ENCODE peak calls at places on chromosomes 6 and 20, in six cellular contexts. Y is adipocyte; Q is stimulated activated naive CD4-positive, alpha-beta T cell; P is transverse colon; J is BE2C; S is activated naive CD8-positive, alpha-beta T cell treated with anti-CD3 and anti-CD28 coated beads, Interleukin-2, amount 50 U/mL, for 24 hours. U is an unnamed sample.
A peak's percentile ranks its signal among the peaks of the same experiment; 100 is the strongest.

GRCh38 chr20:62117658-62118057 is 4.6 kb upstream of the LSM14B start:
- DNase-seq in J (no peak), Y (no peak), S (peak; percentile 58), P (peak; percentile 48), Q (peak; percentile 66), U (peak; percentile 49)

GRCh38 chr20:63054695-63055240 is 48.0 kb upstream of the BHLHE23 start:
- DNase-seq in S (no peak), Q (no peak), J (no peak), Y (no peak), P (no peak), U (no peak)

GRCh38 chr20:11876555-11876954 is 41.1 kb upstream of the BTBD3 start:
- DNase-seq in Y (no peak), J (no peak), Q (no peak), S (no peak), P (no peak), U (no peak)

GRCh38 chr6:104705095-104705707 is 154.5 kb downstream of the HACE1 start:
- DNase-seq in Y (no peak), P (peak; percentile 14), Q (peak; percentile 5), J (no peak), S (peak; percentile 16), U (no peak)

GRCh38 chr6:107701231-107701630 is 122.9 kb downstream of the SCML4 start:
- DNase-seq in Q (no peak), J (no peak), Y (no peak), P (no peak), S (no peak), U (no peak)

GRCh38 chr20:40525356-40525755 is 163.7 kb downstream of the MAFB start:
- DNase-seq in J (no peak), S (no peak), Y (no peak), Q (no peak), P (no peak), U (no peak)

GRCh38 chr6:13272131-13273046 is 55.9 kb downstream of the TBC1D7 start:
- DNase-seq in P (peak; percentile 69), Y (no peak), S (no peak), J (no peak), Q (no peak), U (peak; percentile 40)

GRCh38 chr6:80003841-80004198 is 629 bp upstream of the TTK start:
- DNase-seq in Y (no peak), P (peak; percentile 24), J (peak; percentile 9), S (peak; percentile 22), Q (peak; percentile 43), U (no peak)

GRCh38 chr6:28140616-28141015 is 1.1 kb upstream of the ZKSCAN8 start:
- DNase-seq in J (no peak), P (no peak), Q (no peak), Y (no peak), S (no peak), U (no peak)

GRCh38 chr20:51284871-51285270 is 257.6 kb downstream of the NFATC2 start:
- DNase-seq in P (no peak), Q (no peak), J (no peak), Y (no peak), S (no peak), U (no peak)

GRCh38 chr6:36977470-36977941 is 8.5 kb downstream of the MTCH1 start:
- DNase-seq in Q (no peak), J (peak; percentile 58), P (no peak), Y (no peak), S (no peak), U (no peak)

GRCh38 chr6:169251371-169251802 is 2.3 kb downstream of the THBS2 start:
- DNase-seq in Q (no peak), P (no peak), S (no peak), J (no peak), Y (no peak), U (peak; percentile 10)

GRCh38 chr20:675453-676314 is at the start of gene SCRT2:
- DNase-seq in P (peak; percentile 79), S (peak; percentile 68), Q (peak; percentile 48), J (peak; percentile 26), Y (peak; percentile 94), U (peak; percentile 87)

GRCh38 chr20:41475507-41475906 is 108.9 kb upstream of the EMILIN3 start:
- DNase-seq in Q (no peak), S (no peak), P (no peak), J (no peak), Y (peak; percentile 61), U (no peak)

GRCh38 chr6:162198072-162198471 is 529.5 kb downstream of the PRKN start:
- DNase-seq in P (no peak), J (no peak), Y (no peak), Q (no peak), S (no peak), U (no peak)

GRCh38 chr6:150690681-150691080 is 91.0 kb downstream of the PLEKHG1 start:
- DNase-seq in S (no peak), P (no peak), J (no peak), Y (no peak), Q (no peak), U (no peak)

GRCh38 chr6:160101262-160102205 is 20.1 kb upstream of the SLC22A1 start:
- DNase-seq in J (no peak), Q (no peak), S (no peak), Y (no peak), P (no peak), U (no peak)

GRCh38 chr6:33623895-33624381 is 2.8 kb downstream of the ITPR3 start:
- DNase-seq in Q (no peak), P (peak; percentile 62), Y (no peak), J (no peak), S (no peak), U (peak; percentile 49)

GRCh38 chr6:132728616-132729015 is 14.8 kb upstream of the VNN1 start:
- DNase-seq in Y (no peak), Q (no peak), J (no peak), S (no peak), P (no peak), U (no peak)

GRCh38 chr20:611843-612185 is 1.7 kb upstream of the TCF15 start:
- DNase-seq in S (no peak), J (no peak), Y (no peak), Q (no peak), P (no peak), U (no peak)

GRCh38 chr20:44532248-44532980 is 10.5 kb upstream of the SERINC3 start:
- DNase-seq in J (no peak), Q (no peak), S (no peak), P (no peak), Y (peak; percentile 27), U (no peak)

GRCh38 chr6:27872634-27873028 is 39.6 kb downstream of the OR2B2 start:
- DNase-seq in Q (no peak), J (no peak), P (no peak), S (no peak), Y (no peak), U (no peak)

GRCh38 chr20:52379723-52380336 is 188.3 kb upstream of the ZFP64 start:
- DNase-seq in P (peak; percentile 26), S (peak; percentile 37), Y (peak; percentile 55), J (peak; percentile 57), Q (peak; percentile 3), U (peak; percentile 66)

GRCh38 chr20:61954276-61955021 is 111.2 kb downstream of the TAF4 start:
- DNase-seq in Q (no peak), P (no peak), S (no peak), Y (no peak), J (no peak), U (no peak)

GRCh38 chr20:34708621-34709043 is 4.5 kb downstream of the TP53INP2 start:
- DNase-seq in Y (peak; percentile 63), P (peak; percentile 72), Q (peak; percentile 43), S (peak; percentile 75), J (peak; percentile 72), U (peak; percentile 48)

GRCh38 chr6:168377481-168377850 is 57.9 kb upstream of the DACT2 start:
- DNase-seq in P (no peak), Y (no peak), J (no peak), Q (no peak), S (no peak), U (no peak)

GRCh38 chr6:166434336-166434735 is 51.6 kb upstream of the MPC1 start:
- DNase-seq in Q (no peak), P (no peak), S (no peak), Y (no peak), J (no peak), U (peak; percentile 16)

GRCh38 chr20:24781061-24781980 is 167.7 kb upstream of the CST7 start:
- DNase-seq in J (peak; percentile 68), P (no peak), S (peak; percentile 18), Q (no peak), Y (peak; percentile 69), U (no peak)

GRCh38 chr6:33439956-33440648 is 14.3 kb upstream of the ZBTB9 start:
- DNase-seq in Y (no peak), Q (no peak), J (no peak), S (no peak), P (no peak), U (no peak)

GRCh38 chr6:105429676-105430075 is 26.8 kb upstream of the PREP start:
- DNase-seq in S (no peak), Y (peak; percentile 52), Q (no peak), J (no peak), P (no peak), U (no peak)

GRCh38 chr6:70413829-70414494 is 654 bp downstream of the FAM135A start:
- DNase-seq in Y (peak; percentile 53), Q (peak; percentile 19), S (no peak), J (no peak), P (no peak), U (no peak)

GRCh38 chr20:50271201-50271600 is 80.6 kb downstream of the CEBPB start:
- DNase-seq in S (no peak), Y (no peak), Q (no peak), J (no peak), P (no peak), U (no peak)